ENCODE peak calls at places on chromosomes 12 and 14, in four cellular contexts. R, H, B and P are unnamed samples.

GRCh38 chr12:26274441-26275312 is 79.3 kb downstream of the SSPN start:
- DNase-seq in H (peak), R (peak), B (peak), P (peak)

GRCh38 chr12:96198970-96199369 is 4.8 kb downstream of the ELK3 start:
- DNase-seq in B (no peak), H (no peak), R (no peak), P (no peak)

GRCh38 chr14:54894995-54895394 is 7.6 kb downstream of the GCH1 start:
- DNase-seq in R (no peak), B (no peak), H (no peak), P (no peak)

GRCh38 chr12:109770861-109771670 is 57.4 kb downstream of the FAM222A start:
- DNase-seq in H (no peak), B (no peak), R (no peak), P (no peak)

GRCh38 chr14:85421166-85421877 is 108.6 kb upstream of the FLRT2 start:
- DNase-seq in B (no peak), H (no peak), R (no peak), P (no peak)

GRCh38 chr14:99265571-99265970 is 6.4 kb downstream of the BCL11B start:
- DNase-seq in B (no peak), R (no peak), H (no peak), P (no peak)

GRCh38 chr12:91774471-91774921 is 371.1 kb downstream of the BTG1 start:
- DNase-seq in H (no peak), B (no peak), R (no peak), P (no peak)

GRCh38 chr14:101151226-101151929 is 247.9 kb upstream of the RTL1 start:
- DNase-seq in B (peak), H (no peak), R (no peak), P (no peak)

GRCh38 chr12:117012189-117012805 is 86.9 kb downstream of the TESC start:
- DNase-seq in R (no peak), B (no peak), H (no peak), P (no peak)

GRCh38 chr14:77032854-77033621 is 4.5 kb upstream of the IRF2BPL start:
- DNase-seq in R (no peak), H (peak), B (no peak), P (peak)

GRCh38 chr14:24355009-24355408 is 13.0 kb upstream of the NFATC4 start:
- DNase-seq in H (no peak), R (no peak), B (no peak), P (no peak)

GRCh38 chr12:76226397-76226796 is 121.8 kb downstream of the BBS10 start:
- DNase-seq in H (no peak), B (no peak), R (no peak), P (no peak)

DNA sequence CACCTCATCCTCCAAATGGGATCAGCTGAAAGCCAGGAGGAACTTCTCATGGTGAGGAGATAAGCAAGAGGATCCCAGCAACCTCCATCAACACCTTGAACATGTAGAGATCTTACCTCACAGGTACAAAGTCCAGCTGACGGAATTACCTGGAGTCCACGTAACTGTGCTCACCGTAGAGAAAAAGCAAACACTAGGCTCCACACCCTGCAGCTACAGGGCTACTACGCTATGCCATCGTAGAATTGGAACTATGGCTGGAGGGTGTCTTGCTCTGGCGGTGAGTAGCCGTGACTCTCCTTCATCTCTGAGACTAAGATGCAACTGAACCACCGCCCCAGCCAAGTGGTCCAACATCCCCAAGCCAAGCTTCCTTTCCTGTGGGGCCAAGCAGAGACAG is 50.5 kb downstream of the CRY1 start:
- DNase-seq in B (no peak), H (no peak), R (no peak), P (no peak)
- TF ChIP-seq SPI1 in B (no peak), H (no peak), R (no peak), P (no peak)

GRCh38 chr14:50394713-50395112 is 2.0 kb downstream of the CDKL1 start:
- DNase-seq in H (no peak), B (no peak), R (no peak), P (no peak)

GRCh38 chr14:50397461-50398196 is 948 bp upstream of the CDKL1 start:
- DNase-seq in R (no peak), B (peak), H (no peak), P (peak)

GRCh38 chr14:50396636-50397460 is at the start of gene CDKL1:
- DNase-seq in R (no peak), B (peak), H (peak), P (peak)

GRCh38 chr14:50399251-50400032 is 2.8 kb upstream of the CDKL1 start:
- DNase-seq in B (no peak), R (no peak), H (no peak), P (peak)

GRCh38 chr14:50395448-50395847 is 1.2 kb downstream of the CDKL1 start:
- DNase-seq in H (no peak), B (peak), R (no peak), P (no peak)
- TF ChIP-seq SPI1 in H (no peak), B (no peak), R (no peak), P (no peak)

GRCh38 chr14:30357791-30358190 is 201.2 kb upstream of the G2E3 start:
- DNase-seq in H (no peak), B (no peak), R (no peak), P (no peak)
- TF ChIP-seq SPI1 in H (no peak), B (no peak), R (no peak), P (no peak)

DNA sequence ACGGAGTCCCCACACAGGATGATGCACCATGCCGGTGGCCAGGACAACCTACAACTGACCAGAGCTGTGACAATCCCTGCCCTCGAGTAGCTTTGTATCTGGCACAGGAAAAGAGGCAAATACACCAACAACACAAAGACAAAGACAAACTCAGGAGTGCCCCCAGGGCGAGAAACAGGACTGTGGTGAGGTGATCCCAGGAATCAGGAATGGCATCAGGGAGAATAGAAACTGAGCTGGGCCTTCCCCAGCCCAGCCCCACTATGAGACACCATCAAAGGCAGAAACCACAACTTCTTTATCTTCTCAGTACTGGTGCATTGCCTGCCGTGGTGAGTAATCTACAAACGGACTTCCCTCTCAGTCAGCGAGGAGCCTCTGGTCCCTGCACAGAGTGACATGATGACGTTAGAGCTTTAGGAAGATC is 157.7 kb downstream of the TTC7B start:
- DNase-seq in R (no peak), H (no peak), B (peak), P (peak)
- TF ChIP-seq SPI1 in R (no peak), H (peak), B (peak), P (peak)